ENCODE peak calls at places on chromosomes 1 and 21, in ten cellular contexts. One of them, this sample, is unnamed.

GRCh38 chr1:197388801-197389200 is 120.7 kb downstream of the CRB1 start:
- DNase-seq in left ventricle myocardium inferior: no peak
- DNase-seq in prostate gland: no peak
- DNase-seq in lower leg skin: no peak
- DNase-seq in chondrocyte: no peak
- DNase-seq in endothelial cell: no peak
- DNase-seq in progenitor cell of endocrine pancreas: no peak
- DNase-seq in HFFc6: no peak
- DNase-seq in tibial nerve: no peak
- DNase-seq in cardiac muscle cell: no peak
- DNase-seq in this sample: no peak

GRCh38 chr1:224238756-224239155 is 55.7 kb downstream of the DEGS1 start:
- DNase-seq in left ventricle myocardium inferior: no peak
- DNase-seq in prostate gland: no peak
- DNase-seq in lower leg skin: peak; percentile 31
- DNase-seq in chondrocyte: no peak
- DNase-seq in endothelial cell: no peak
- DNase-seq in progenitor cell of endocrine pancreas: no peak
- DNase-seq in HFFc6: no peak
- DNase-seq in tibial nerve: no peak
- DNase-seq in cardiac muscle cell: no peak
- DNase-seq in this sample: no peak

GRCh38 chr1:4318720-4319119 is 335.7 kb upstream of the AJAP1 start:
- DNase-seq in left ventricle myocardium inferior: no peak
- DNase-seq in prostate gland: no peak
- DNase-seq in lower leg skin: no peak
- DNase-seq in chondrocyte: no peak
- DNase-seq in endothelial cell: no peak
- DNase-seq in progenitor cell of endocrine pancreas: no peak
- DNase-seq in HFFc6: no peak
- DNase-seq in tibial nerve: no peak
- DNase-seq in cardiac muscle cell: no peak
- DNase-seq in this sample: no peak

GRCh38 chr21:32403201-32403701 is 9.3 kb upstream of the EVA1C start:
- DNase-seq in left ventricle myocardium inferior: peak; percentile 50
- DNase-seq in prostate gland: peak; percentile 65
- DNase-seq in lower leg skin: no peak
- DNase-seq in chondrocyte: no peak
- DNase-seq in endothelial cell: peak; percentile 70
- DNase-seq in progenitor cell of endocrine pancreas: peak; percentile 33
- DNase-seq in HFFc6: peak; percentile 46
- DNase-seq in tibial nerve: peak; percentile 92
- DNase-seq in cardiac muscle cell: peak; percentile 77
- DNase-seq in this sample: peak; percentile 50

GRCh38 chr1:70556541-70556940 is 145.5 kb downstream of the CTH start:
- DNase-seq in left ventricle myocardium inferior: no peak
- DNase-seq in prostate gland: no peak
- DNase-seq in lower leg skin: no peak
- DNase-seq in chondrocyte: no peak
- DNase-seq in endothelial cell: no peak
- DNase-seq in progenitor cell of endocrine pancreas: no peak
- DNase-seq in HFFc6: no peak
- DNase-seq in tibial nerve: no peak
- DNase-seq in cardiac muscle cell: no peak
- DNase-seq in this sample: no peak

GRCh38 chr21:42343556-42343955 is 7.2 kb downstream of the TFF2 start:
- DNase-seq in left ventricle myocardium inferior: no peak
- DNase-seq in prostate gland: no peak
- DNase-seq in lower leg skin: peak; percentile 43
- DNase-seq in chondrocyte: no peak
- DNase-seq in endothelial cell: no peak
- DNase-seq in progenitor cell of endocrine pancreas: no peak
- DNase-seq in HFFc6: no peak
- DNase-seq in tibial nerve: no peak
- DNase-seq in cardiac muscle cell: no peak
- DNase-seq in this sample: no peak

GRCh38 chr1:178438432-178438831 is 58.3 kb downstream of the CLEC20A start:
- DNase-seq in left ventricle myocardium inferior: no peak
- DNase-seq in prostate gland: no peak
- DNase-seq in lower leg skin: no peak
- DNase-seq in chondrocyte: no peak
- DNase-seq in endothelial cell: no peak
- DNase-seq in progenitor cell of endocrine pancreas: no peak
- DNase-seq in HFFc6: no peak
- DNase-seq in tibial nerve: no peak
- DNase-seq in cardiac muscle cell: peak; percentile 50
- DNase-seq in this sample: no peak

GRCh38 chr1:36502616-36503015 is 19.9 kb upstream of the CSF3R start:
- DNase-seq in left ventricle myocardium inferior: no peak
- DNase-seq in prostate gland: no peak
- DNase-seq in lower leg skin: no peak
- DNase-seq in chondrocyte: no peak
- DNase-seq in endothelial cell: no peak
- DNase-seq in progenitor cell of endocrine pancreas: no peak
- DNase-seq in HFFc6: no peak
- DNase-seq in tibial nerve: no peak
- DNase-seq in cardiac muscle cell: no peak
- DNase-seq in this sample: no peak

GRCh38 chr1:113247355-113247754 is 143.0 kb upstream of the MAGI3 start:
- DNase-seq in left ventricle myocardium inferior: no peak
- DNase-seq in prostate gland: no peak
- DNase-seq in lower leg skin: no peak
- DNase-seq in chondrocyte: no peak
- DNase-seq in endothelial cell: no peak
- DNase-seq in progenitor cell of endocrine pancreas: no peak
- DNase-seq in HFFc6: no peak
- DNase-seq in tibial nerve: no peak
- DNase-seq in cardiac muscle cell: no peak
- DNase-seq in this sample: no peak

GRCh38 chr1:36965301-36966159 is 68.8 kb downstream of the GRIK3 start:
- DNase-seq in left ventricle myocardium inferior: no peak
- DNase-seq in prostate gland: no peak
- DNase-seq in lower leg skin: no peak
- DNase-seq in chondrocyte: no peak
- DNase-seq in endothelial cell: no peak
- DNase-seq in progenitor cell of endocrine pancreas: no peak
- DNase-seq in HFFc6: no peak
- DNase-seq in tibial nerve: no peak
- DNase-seq in cardiac muscle cell: no peak
- DNase-seq in this sample: no peak

GRCh38 chr1:86782482-86782881 is 78.1 kb downstream of the SH3GLB1 start:
- DNase-seq in left ventricle myocardium inferior: no peak
- DNase-seq in prostate gland: no peak
- DNase-seq in lower leg skin: no peak
- DNase-seq in chondrocyte: no peak
- DNase-seq in endothelial cell: no peak
- DNase-seq in progenitor cell of endocrine pancreas: no peak
- DNase-seq in HFFc6: no peak
- DNase-seq in tibial nerve: no peak
- DNase-seq in cardiac muscle cell: no peak
- DNase-seq in this sample: no peak

GRCh38 chr1:167720965-167721616 is 691 bp upstream of the MPZL1 start:
- DNase-seq in left ventricle myocardium inferior: no peak
- DNase-seq in prostate gland: peak; percentile 54
- DNase-seq in lower leg skin: no peak
- DNase-seq in chondrocyte: no peak
- DNase-seq in endothelial cell: peak; percentile 16
- DNase-seq in progenitor cell of endocrine pancreas: no peak
- DNase-seq in HFFc6: peak; percentile 66
- DNase-seq in tibial nerve: peak; percentile 43
- DNase-seq in cardiac muscle cell: peak; percentile 41
- DNase-seq in this sample: no peak
- TF ChIP-seq CTCF in left ventricle myocardium inferior: peak; percentile 52
- TF ChIP-seq CTCF in prostate gland: peak; percentile 46
- TF ChIP-seq CTCF in lower leg skin: no peak
- TF ChIP-seq CTCF in chondrocyte: peak; percentile 77
- TF ChIP-seq CTCF in endothelial cell: no peak
- TF ChIP-seq CTCF in progenitor cell of endocrine pancreas: peak; percentile 9
- TF ChIP-seq CTCF in HFFc6: peak; percentile 70
- TF ChIP-seq CTCF in tibial nerve: no peak
- TF ChIP-seq CTCF in cardiac muscle cell: peak; percentile 50
- TF ChIP-seq CTCF in this sample: no peak

DNA sequence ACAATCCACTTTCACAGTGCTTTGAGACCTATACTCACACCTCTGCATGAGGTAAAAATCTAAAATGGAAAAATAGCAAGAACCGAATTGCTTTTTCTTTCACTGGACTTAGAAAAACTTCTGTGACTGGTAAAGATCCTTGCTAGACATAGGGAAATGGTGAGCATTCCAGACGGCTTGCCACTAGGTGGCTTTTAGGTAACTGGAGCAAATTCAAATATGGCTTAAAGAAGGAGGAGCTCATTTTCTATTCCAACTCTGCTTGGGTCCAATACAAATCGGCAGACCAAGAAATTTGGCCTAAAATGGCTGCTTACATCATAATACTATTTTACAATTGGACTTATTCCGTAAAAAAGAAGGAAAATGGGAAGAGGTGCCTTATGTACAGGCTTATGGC is 977.9 kb downstream of the ADGRL2 start:
- DNase-seq in left ventricle myocardium inferior: no peak
- DNase-seq in prostate gland: no peak
- DNase-seq in lower leg skin: no peak
- DNase-seq in chondrocyte: no peak
- DNase-seq in endothelial cell: no peak
- DNase-seq in progenitor cell of endocrine pancreas: no peak
- DNase-seq in HFFc6: no peak
- DNase-seq in tibial nerve: no peak
- DNase-seq in cardiac muscle cell: peak; percentile 7
- DNase-seq in this sample: no peak
- TF ChIP-seq CTCF in left ventricle myocardium inferior: peak; percentile 15
- TF ChIP-seq CTCF in prostate gland: no peak
- TF ChIP-seq CTCF in lower leg skin: no peak
- TF ChIP-seq CTCF in chondrocyte: peak; percentile 69
- TF ChIP-seq CTCF in endothelial cell: peak; percentile 33
- TF ChIP-seq CTCF in progenitor cell of endocrine pancreas: peak; percentile 36
- TF ChIP-seq CTCF in HFFc6: no peak
- TF ChIP-seq CTCF in tibial nerve: no peak
- TF ChIP-seq CTCF in cardiac muscle cell: no peak
- TF ChIP-seq CTCF in this sample: no peak

DNA sequence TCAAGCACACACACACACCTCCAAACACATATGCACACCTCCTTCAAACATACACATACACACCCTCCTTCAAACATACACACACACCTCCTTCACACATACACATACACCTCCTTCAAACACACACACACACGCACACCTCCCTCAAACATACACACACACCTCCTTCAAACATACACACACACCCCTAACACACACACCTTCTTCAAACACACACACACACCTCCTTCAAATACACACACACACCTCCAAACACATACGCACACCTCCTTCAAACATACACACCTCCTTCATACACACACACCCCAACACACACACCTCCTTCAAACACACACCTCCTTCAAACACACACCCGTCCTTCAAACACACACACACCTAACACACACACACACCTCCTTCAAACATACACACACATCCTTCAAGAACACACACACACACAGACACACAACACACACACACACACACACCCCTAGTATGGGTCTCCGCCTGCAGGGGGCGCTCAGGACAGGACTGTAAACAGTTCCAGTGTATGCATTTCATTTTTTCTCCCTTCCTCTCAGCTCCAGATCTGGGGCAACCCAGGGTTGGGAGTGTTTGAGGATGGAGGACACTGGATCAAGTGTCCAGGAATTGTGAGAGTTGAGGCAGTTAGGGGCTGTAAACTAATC is 12.1 kb downstream of the LGR6 start:
- DNase-seq in left ventricle myocardium inferior: no peak
- DNase-seq in prostate gland: no peak
- DNase-seq in lower leg skin: no peak
- DNase-seq in chondrocyte: no peak
- DNase-seq in endothelial cell: peak; percentile 45
- DNase-seq in progenitor cell of endocrine pancreas: no peak
- DNase-seq in HFFc6: no peak
- DNase-seq in tibial nerve: no peak
- DNase-seq in cardiac muscle cell: no peak
- DNase-seq in this sample: no peak
- TF ChIP-seq CTCF in left ventricle myocardium inferior: no peak
- TF ChIP-seq CTCF in prostate gland: no peak
- TF ChIP-seq CTCF in lower leg skin: peak; percentile 22
- TF ChIP-seq CTCF in chondrocyte: peak; percentile 64
- TF ChIP-seq CTCF in endothelial cell: no peak
- TF ChIP-seq CTCF in progenitor cell of endocrine pancreas: peak; percentile 16
- TF ChIP-seq CTCF in HFFc6: peak; percentile 27
- TF ChIP-seq CTCF in tibial nerve: no peak
- TF ChIP-seq CTCF in cardiac muscle cell: peak; percentile 39
- TF ChIP-seq CTCF in this sample: no peak

DNA sequence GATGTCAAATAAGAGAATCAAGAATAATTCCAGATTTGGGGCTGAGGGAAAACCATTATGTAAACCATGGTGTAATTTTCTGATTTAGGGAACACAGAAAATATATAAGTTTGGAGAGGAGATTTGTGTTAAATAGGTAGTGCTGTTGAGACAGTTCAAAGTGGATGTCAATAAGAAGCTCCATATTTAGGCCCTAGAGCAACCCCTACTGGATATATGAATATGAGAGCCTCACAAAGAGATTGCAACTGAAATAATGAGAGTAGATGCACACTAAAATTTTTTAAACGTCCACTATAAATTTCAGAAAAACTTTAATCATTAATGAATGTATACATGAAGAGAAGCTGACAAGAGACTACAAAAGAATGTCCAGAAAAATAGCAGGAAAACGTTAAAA is 1447.8 kb upstream of the PRMT6 start:
- DNase-seq in left ventricle myocardium inferior: no peak
- DNase-seq in prostate gland: no peak
- DNase-seq in lower leg skin: no peak
- DNase-seq in chondrocyte: no peak
- DNase-seq in endothelial cell: no peak
- DNase-seq in progenitor cell of endocrine pancreas: no peak
- DNase-seq in HFFc6: peak; percentile 49
- DNase-seq in tibial nerve: no peak
- DNase-seq in cardiac muscle cell: no peak
- DNase-seq in this sample: no peak
- TF ChIP-seq CTCF in left ventricle myocardium inferior: peak; percentile 19
- TF ChIP-seq CTCF in prostate gland: no peak
- TF ChIP-seq CTCF in lower leg skin: no peak
- TF ChIP-seq CTCF in chondrocyte: peak; percentile 76
- TF ChIP-seq CTCF in endothelial cell: no peak
- TF ChIP-seq CTCF in progenitor cell of endocrine pancreas: no peak
- TF ChIP-seq CTCF in HFFc6: peak; percentile 72
- TF ChIP-seq CTCF in tibial nerve: no peak
- TF ChIP-seq CTCF in cardiac muscle cell: no peak
- TF ChIP-seq CTCF in this sample: no peak

GRCh38 chr1:172507741-172508140 is 25.2 kb upstream of the SUCO start:
- DNase-seq in left ventricle myocardium inferior: no peak
- DNase-seq in prostate gland: no peak
- DNase-seq in lower leg skin: no peak
- DNase-seq in chondrocyte: no peak
- DNase-seq in endothelial cell: no peak
- DNase-seq in progenitor cell of endocrine pancreas: no peak
- DNase-seq in HFFc6: no peak
- DNase-seq in tibial nerve: no peak
- DNase-seq in cardiac muscle cell: no peak
- DNase-seq in this sample: no peak
- TF ChIP-seq CTCF in left ventricle myocardium inferior: no peak
- TF ChIP-seq CTCF in prostate gland: no peak
- TF ChIP-seq CTCF in lower leg skin: no peak
- TF ChIP-seq CTCF in chondrocyte: no peak
- TF ChIP-seq CTCF in endothelial cell: no peak
- TF ChIP-seq CTCF in progenitor cell of endocrine pancreas: no peak
- TF ChIP-seq CTCF in HFFc6: no peak
- TF ChIP-seq CTCF in tibial nerve: no peak
- TF ChIP-seq CTCF in cardiac muscle cell: no peak
- TF ChIP-seq CTCF in this sample: no peak